ENCODE peak calls at places on chromosome X, in six cellular contexts. J is endodermal cell; M is lower lobe of right lung; F is uterus; Z is CD8-positive, alpha-beta memory T cell; C is HCT116. N is an unnamed sample.
A peak's percentile ranks its signal among the peaks of the same experiment; 100 is the strongest.

GRCh38 chrX:7709845-7710244 is 133.1 kb upstream of the VCX start:
- DNase-seq in J (no peak), M (no peak), F (no peak), Z (no peak), C (no peak), N (no peak)

GRCh38 chrX:110733166-110733565 is 62.5 kb downstream of the CHRDL1 start:
- DNase-seq in J (no peak), M (no peak), F (no peak), Z (no peak), C (no peak), N (no peak)

GRCh38 chrX:31154941-31155340 is 83.1 kb upstream of the FTHL17 start:
- DNase-seq in J (no peak), M (no peak), F (no peak), Z (no peak), C (no peak), N (no peak)

GRCh38 chrX:109472939-109473713 is 8.8 kb downstream of the GUCY2F start:
- DNase-seq in J (peak; percentile 89), M (no peak), F (no peak), Z (no peak), C (peak; percentile 27), N (peak; percentile 82)

GRCh38 chrX:56248492-56248891 is 16.3 kb downstream of the KLF8 start:
- DNase-seq in J (peak; percentile 78), M (peak; percentile 47), F (peak; percentile 46), Z (peak; percentile 32), C (peak; percentile 21), N (peak; percentile 70)

GRCh38 chrX:30906726-30907125 is 17.7 kb upstream of the TAB3 start:
- DNase-seq in J (no peak), M (no peak), F (no peak), Z (no peak), C (peak; percentile 12), N (no peak)

GRCh38 chrX:153662266-153662665 is 11.3 kb downstream of the PNCK start:
- DNase-seq in J (peak; percentile 91), M (peak; percentile 65), F (no peak), Z (peak; percentile 52), C (peak; percentile 51), N (peak; percentile 60)

GRCh38 chrX:42437211-42437610 is 340.8 kb downstream of the PPP1R2C start:
- DNase-seq in J (no peak), M (no peak), F (no peak), Z (no peak), C (no peak), N (no peak)

GRCh38 chrX:126165721-126166401 is at the start of gene DCAF12L2:
- DNase-seq in J (peak; percentile 74), M (peak; percentile 14), F (no peak), Z (no peak), C (no peak), N (peak; percentile 45)

DNA sequence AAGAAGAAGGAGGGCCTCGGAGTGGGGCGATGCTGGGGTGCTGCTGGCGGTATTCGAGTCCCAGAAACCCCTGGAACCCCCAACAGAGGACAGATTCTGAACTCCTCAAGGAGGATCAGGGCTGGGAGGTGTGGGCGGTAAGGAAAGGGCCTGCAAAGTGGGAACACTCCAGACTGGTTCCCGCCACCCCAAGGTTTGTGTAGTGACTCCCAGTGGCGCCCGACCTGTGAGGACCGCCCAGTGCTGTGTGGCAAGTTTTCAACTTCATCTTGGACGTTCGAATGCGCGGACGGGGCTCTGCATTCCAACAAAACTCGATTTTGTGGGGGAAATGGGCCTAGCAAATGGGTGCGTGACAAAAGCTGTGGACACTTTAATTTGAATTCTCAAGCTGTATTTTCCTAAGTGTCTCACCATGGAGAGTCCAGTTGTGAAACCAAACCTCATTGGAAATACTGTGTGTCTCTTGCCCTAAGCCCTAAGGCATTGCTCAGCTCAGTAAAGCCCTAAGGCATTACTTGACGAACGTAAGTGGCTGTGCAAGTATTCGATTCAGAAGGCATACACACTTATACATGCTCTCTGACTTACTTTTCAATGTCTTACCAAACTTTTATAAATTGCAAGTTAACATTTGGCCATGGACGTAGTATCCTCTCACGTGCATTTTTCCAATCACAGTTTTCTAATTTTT is 27.4 kb upstream of the XAGE1B start:
- DNase-seq in J (no peak), M (no peak), F (no peak), Z (no peak), C (no peak), N (no peak)
- H3K36me3 ChIP-seq in J (no peaks in the 10 kb centered on the region), M (no peaks in the 10 kb centered on the region), F (no peaks in the 10 kb centered on the region), Z (no peaks in the 10 kb centered on the region), C (no peaks in the 10 kb centered on the region), N (no peaks in the 10 kb centered on the region)

GRCh38 chrX:18436017-18436416 is 10.6 kb downstream of the CDKL5 start:
- DNase-seq in J (no peak), M (no peak), F (no peak), Z (no peak), C (no peak), N (no peak)

GRCh38 chrX:18440835-18441234 is 15.4 kb downstream of the CDKL5 start:
- DNase-seq in J (no peak), M (no peak), F (no peak), Z (no peak), C (no peak), N (no peak)

DNA sequence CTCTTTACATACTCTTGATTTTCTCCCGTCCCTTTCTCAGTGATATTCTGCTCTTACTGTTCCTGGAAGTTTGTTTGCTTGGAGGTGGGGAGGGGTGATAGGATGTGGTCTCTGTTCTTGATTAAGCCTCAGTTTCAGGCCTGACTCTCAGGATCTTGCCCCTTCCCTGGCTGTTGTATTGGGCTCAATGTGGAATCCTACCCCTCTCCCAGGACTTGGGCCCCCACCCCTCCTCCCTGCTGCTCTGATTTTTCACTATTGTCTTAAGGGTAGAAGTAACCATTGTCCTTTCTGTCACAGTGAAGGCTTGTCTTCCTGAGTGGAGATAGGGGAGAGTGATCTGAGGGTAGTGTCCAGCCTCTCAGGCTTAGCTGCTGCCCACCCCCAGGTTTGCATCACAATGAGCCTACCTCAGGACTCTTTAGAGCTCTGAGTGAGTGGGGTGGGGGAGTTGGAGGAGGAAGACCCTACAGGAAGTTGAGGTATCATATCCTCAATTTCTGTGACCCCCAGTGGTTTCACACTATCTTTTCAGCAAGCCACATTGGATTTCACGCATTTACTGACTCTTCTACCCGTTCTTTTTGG is 16.5 kb downstream of the CDKL5 start:
- DNase-seq in J (peak; percentile 50), M (no peak), F (no peak), Z (no peak), C (no peak), N (no peak)
- H3K36me3 ChIP-seq in J (no peaks in the 10 kb centered on the region), M (no peaks in the 10 kb centered on the region), F (no peaks in the 10 kb centered on the region), Z (no peaks in the 10 kb centered on the region), C (no peaks in the 10 kb centered on the region), N (no peaks in the 10 kb centered on the region)

GRCh38 chrX:68927178-68927577 is 98.4 kb downstream of the EFNB1 start:
- DNase-seq in J (no peak), M (no peak), F (no peak), Z (no peak), C (no peak), N (no peak)
- H3K36me3 ChIP-seq in J (no peaks in the 10 kb centered on the region), M (no peaks in the 10 kb centered on the region), F (no peaks in the 10 kb centered on the region), Z (no peaks in the 10 kb centered on the region), C (no peaks in the 10 kb centered on the region), N (no peaks in the 10 kb centered on the region)

GRCh38 chrX:20159811-20160385 is 18.3 kb upstream of the EIF1AX start:
- DNase-seq in J (no peak), M (no peak), F (no peak), Z (no peak), C (no peak), N (no peak)
- H3K36me3 ChIP-seq in J (peaks cover 42% of the 10 kb centered on the region), M (peaks cover 80% of the 10 kb centered on the region), F (no peaks in the 10 kb centered on the region), Z (no peaks in the 10 kb centered on the region), C (no peaks in the 10 kb centered on the region), N (peaks cover 29% of the 10 kb centered on the region)